ENCODE peak calls at places on chromosomes 7 and 10, in six cellular contexts. One of them, this sample, is unnamed.

GRCh38 chr10:32980558-32981468 is 22.8 kb upstream of the ITGB1 start:
- DNase-seq in NB4: peak
- DNase-seq in PC-3: peak
- DNase-seq in WTC11: peak
- DNase-seq in GM20000: peak
- DNase-seq in CD8-positive, alpha-beta T cell: peak
- DNase-seq in this sample: peak

GRCh38 chr7:145582742-145583303 is 533.8 kb upstream of the CNTNAP2 start:
- DNase-seq in NB4: no peak
- DNase-seq in WTC11: no peak
- DNase-seq in PC-3: peak
- DNase-seq in GM20000: no peak
- DNase-seq in CD8-positive, alpha-beta T cell: no peak
- DNase-seq in this sample: no peak

GRCh38 chr7:72336887-72337821 is 75.0 kb downstream of the CALN1 start:
- DNase-seq in PC-3: no peak
- DNase-seq in WTC11: peak
- DNase-seq in CD8-positive, alpha-beta T cell: no peak
- DNase-seq in NB4: no peak
- DNase-seq in GM20000: no peak
- DNase-seq in this sample: no peak

GRCh38 chr7:7408001-7408770 is 127.5 kb downstream of the COL28A1 start:
- DNase-seq in CD8-positive, alpha-beta T cell: no peak
- DNase-seq in WTC11: no peak
- DNase-seq in NB4: no peak
- DNase-seq in PC-3: peak
- DNase-seq in GM20000: no peak
- DNase-seq in this sample: no peak

GRCh38 chr10:13099666-13100348 is at the start of gene OPTN:
- DNase-seq in GM20000: peak
- DNase-seq in CD8-positive, alpha-beta T cell: peak
- DNase-seq in PC-3: peak
- DNase-seq in NB4: peak
- DNase-seq in WTC11: peak
- DNase-seq in this sample: peak

GRCh38 chr7:64183126-64183742 is 23.8 kb upstream of the ZNF735 start:
- DNase-seq in WTC11: no peak
- DNase-seq in NB4: peak
- DNase-seq in PC-3: no peak
- DNase-seq in CD8-positive, alpha-beta T cell: peak
- DNase-seq in GM20000: no peak
- DNase-seq in this sample: no peak

GRCh38 chr7:147879116-147879750 is 711.3 kb upstream of the C7orf33 start:
- DNase-seq in NB4: no peak
- DNase-seq in PC-3: peak
- DNase-seq in WTC11: no peak
- DNase-seq in GM20000: no peak
- DNase-seq in CD8-positive, alpha-beta T cell: no peak
- DNase-seq in this sample: no peak

GRCh38 chr7:32379486-32380115 is 110.6 kb downstream of the LSM5 start:
- DNase-seq in WTC11: no peak
- DNase-seq in CD8-positive, alpha-beta T cell: no peak
- DNase-seq in GM20000: no peak
- DNase-seq in NB4: no peak
- DNase-seq in PC-3: no peak
- DNase-seq in this sample: no peak

GRCh38 chr7:111486472-111487142 is 75.7 kb downstream of the IMMP2L start:
- DNase-seq in CD8-positive, alpha-beta T cell: no peak
- DNase-seq in GM20000: peak
- DNase-seq in WTC11: no peak
- DNase-seq in PC-3: peak
- DNase-seq in NB4: peak
- DNase-seq in this sample: no peak

GRCh38 chr7:110612680-110613079 is 478.2 kb upstream of the LRRN3 start:
- DNase-seq in WTC11: no peak
- DNase-seq in CD8-positive, alpha-beta T cell: no peak
- DNase-seq in NB4: no peak
- DNase-seq in PC-3: no peak
- DNase-seq in GM20000: no peak
- DNase-seq in this sample: no peak

GRCh38 chr10:79299397-79300370 is 47.6 kb upstream of the PPIF start:
- DNase-seq in WTC11: no peak
- DNase-seq in PC-3: peak
- DNase-seq in NB4: no peak
- DNase-seq in GM20000: no peak
- DNase-seq in CD8-positive, alpha-beta T cell: no peak
- DNase-seq in this sample: no peak

GRCh38 chr10:24128066-24128751 is 80.7 kb upstream of the KIAA1217 start:
- DNase-seq in NB4: no peak
- DNase-seq in PC-3: no peak
- DNase-seq in WTC11: no peak
- DNase-seq in CD8-positive, alpha-beta T cell: no peak
- DNase-seq in GM20000: no peak
- DNase-seq in this sample: peak

GRCh38 chr10:96025566-96025965 is 17.8 kb upstream of the CCNJ start:
- DNase-seq in GM20000: peak
- DNase-seq in PC-3: peak
- DNase-seq in CD8-positive, alpha-beta T cell: no peak
- DNase-seq in WTC11: peak
- DNase-seq in NB4: peak
- DNase-seq in this sample: no peak

DNA sequence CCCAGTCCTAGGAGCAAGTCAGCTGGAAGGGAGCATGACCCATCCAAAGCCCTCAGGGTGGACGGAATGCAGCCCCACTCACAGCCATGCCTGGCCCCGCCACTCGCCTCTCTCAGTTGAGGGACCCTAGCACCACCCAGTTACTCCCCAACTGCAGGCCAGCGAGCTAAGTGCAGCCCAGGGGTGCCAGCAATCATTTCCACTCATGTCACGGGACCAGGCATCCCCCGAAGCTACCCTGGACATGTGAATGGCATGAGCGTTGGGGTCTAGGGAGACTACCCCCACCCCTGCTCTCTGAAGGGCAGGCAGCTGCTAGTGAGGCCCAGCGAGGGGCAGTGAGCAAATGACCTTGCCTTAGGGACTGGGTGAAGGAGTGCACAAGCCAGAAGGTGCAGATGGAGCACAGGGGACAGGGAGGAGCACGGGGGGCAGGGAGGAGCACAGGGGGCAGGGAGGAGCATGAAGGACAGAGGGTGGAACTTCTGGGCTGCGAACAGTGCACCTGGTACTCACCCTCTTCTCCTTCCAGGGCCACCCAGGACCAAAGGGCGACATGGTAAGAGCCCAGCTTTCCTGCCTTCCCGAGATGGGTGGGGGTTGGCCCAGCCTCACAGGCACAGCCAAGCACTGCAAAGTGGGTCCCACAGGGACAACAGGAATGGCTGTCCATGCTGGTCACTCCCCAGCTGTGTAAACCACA is 87.3 kb downstream of the COL13A1 start:
- DNase-seq in WTC11: no peak
- DNase-seq in PC-3: no peak
- DNase-seq in GM20000: no peak
- DNase-seq in NB4: no peak
- DNase-seq in CD8-positive, alpha-beta T cell: no peak
- DNase-seq in this sample: no peak
- TF ChIP-seq CTCF in WTC11: no peak
- TF ChIP-seq CTCF in PC-3: no peak
- TF ChIP-seq CTCF in GM20000: no peak
- TF ChIP-seq CTCF in NB4: no peak
- TF ChIP-seq CTCF in CD8-positive, alpha-beta T cell: no peak
- TF ChIP-seq CTCF in this sample: no peak

GRCh38 chr7:15197359-15197977 is 294.9 kb upstream of the DGKB start:
- DNase-seq in GM20000: no peak
- DNase-seq in NB4: no peak
- DNase-seq in PC-3: no peak
- DNase-seq in CD8-positive, alpha-beta T cell: no peak
- DNase-seq in WTC11: no peak
- DNase-seq in this sample: no peak

DNA sequence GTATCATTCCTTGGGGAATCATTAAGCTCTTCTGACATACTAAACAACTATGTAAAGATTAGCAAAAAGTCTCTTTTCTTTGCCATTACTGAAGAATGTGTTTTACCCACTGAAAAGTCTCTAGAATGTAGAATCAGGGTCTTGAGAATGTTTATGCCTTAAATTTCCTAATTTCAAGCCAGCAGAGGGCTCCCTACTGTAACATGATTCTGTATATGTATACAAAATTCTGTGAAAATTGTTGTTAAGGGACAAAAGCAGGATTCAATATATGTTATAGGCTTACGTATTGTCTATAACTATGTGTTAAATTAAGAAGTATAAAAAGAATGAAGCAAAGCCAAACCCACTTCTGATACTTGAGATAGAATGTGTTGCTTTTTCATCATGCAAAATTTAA is 296.9 kb upstream of the DGKB start:
- DNase-seq in WTC11: no peak
- DNase-seq in GM20000: no peak
- DNase-seq in CD8-positive, alpha-beta T cell: no peak
- DNase-seq in NB4: peak
- DNase-seq in PC-3: peak
- DNase-seq in this sample: no peak
- TF ChIP-seq CTCF in WTC11: no peak
- TF ChIP-seq CTCF in GM20000: peak
- TF ChIP-seq CTCF in CD8-positive, alpha-beta T cell: no peak
- TF ChIP-seq CTCF in NB4: peak
- TF ChIP-seq CTCF in PC-3: peak
- TF ChIP-seq CTCF in this sample: peak

GRCh38 chr7:158284617-158285382 is 302.8 kb downstream of the PTPRN2 start:
- DNase-seq in NB4: no peak
- DNase-seq in CD8-positive, alpha-beta T cell: no peak
- DNase-seq in GM20000: no peak
- DNase-seq in PC-3: no peak
- DNase-seq in WTC11: no peak
- DNase-seq in this sample: no peak

GRCh38 chr7:158282461-158283001 is 305.1 kb downstream of the PTPRN2 start:
- DNase-seq in GM20000: no peak
- DNase-seq in CD8-positive, alpha-beta T cell: no peak
- DNase-seq in PC-3: no peak
- DNase-seq in WTC11: no peak
- DNase-seq in NB4: no peak
- DNase-seq in this sample: no peak

GRCh38 chr7:158283016-158283974 is 304.3 kb downstream of the PTPRN2 start:
- DNase-seq in WTC11: no peak
- DNase-seq in PC-3: no peak
- DNase-seq in CD8-positive, alpha-beta T cell: no peak
- DNase-seq in NB4: no peak
- DNase-seq in GM20000: no peak
- DNase-seq in this sample: no peak

GRCh38 chr7:158285383-158285770 is 302.2 kb downstream of the PTPRN2 start:
- DNase-seq in PC-3: no peak
- DNase-seq in WTC11: no peak
- DNase-seq in NB4: no peak
- DNase-seq in CD8-positive, alpha-beta T cell: no peak
- DNase-seq in GM20000: no peak
- DNase-seq in this sample: no peak

DNA sequence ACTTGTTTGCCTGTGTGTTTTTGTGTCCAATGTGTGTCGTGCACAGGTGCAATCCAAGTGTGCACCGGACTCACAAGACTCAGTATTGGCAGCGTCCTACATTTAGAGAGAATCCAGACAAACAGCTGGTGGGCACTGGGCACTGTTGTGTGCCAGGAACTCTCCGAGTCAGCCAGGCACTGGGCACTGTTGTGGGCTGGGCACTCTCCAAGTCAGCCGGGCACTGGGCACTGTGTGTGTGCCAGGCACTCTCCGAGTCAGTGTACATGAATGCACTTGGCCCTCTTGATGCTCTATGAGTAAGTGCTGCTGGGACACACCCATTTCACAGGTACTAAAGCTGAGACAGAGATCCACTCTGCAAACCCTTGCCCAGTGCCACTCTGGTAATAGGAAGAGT is 303.5 kb downstream of the PTPRN2 start:
- DNase-seq in NB4: no peak
- DNase-seq in GM20000: no peak
- DNase-seq in WTC11: no peak
- DNase-seq in CD8-positive, alpha-beta T cell: no peak
- DNase-seq in PC-3: peak
- DNase-seq in this sample: no peak
- TF ChIP-seq CTCF in NB4: no peak
- TF ChIP-seq CTCF in GM20000: no peak
- TF ChIP-seq CTCF in WTC11: no peak
- TF ChIP-seq CTCF in CD8-positive, alpha-beta T cell: no peak
- TF ChIP-seq CTCF in PC-3: no peak
- TF ChIP-seq CTCF in this sample: no peak

GRCh38 chr10:122128357-122128756 is 139.4 kb downstream of the TACC2 start:
- DNase-seq in PC-3: no peak
- DNase-seq in NB4: no peak
- DNase-seq in CD8-positive, alpha-beta T cell: no peak
- DNase-seq in GM20000: no peak
- DNase-seq in WTC11: no peak
- DNase-seq in this sample: no peak
- TF ChIP-seq CTCF in PC-3: no peak
- TF ChIP-seq CTCF in NB4: no peak
- TF ChIP-seq CTCF in CD8-positive, alpha-beta T cell: no peak
- TF ChIP-seq CTCF in GM20000: no peak
- TF ChIP-seq CTCF in WTC11: no peak
- TF ChIP-seq CTCF in this sample: no peak

GRCh38 chr10:4561301-4561700 is 264.7 kb upstream of the AKR1E2 start:
- DNase-seq in PC-3: no peak
- DNase-seq in NB4: no peak
- DNase-seq in GM20000: no peak
- DNase-seq in CD8-positive, alpha-beta T cell: no peak
- DNase-seq in WTC11: no peak
- DNase-seq in this sample: no peak
- TF ChIP-seq CTCF in PC-3: no peak
- TF ChIP-seq CTCF in NB4: no peak
- TF ChIP-seq CTCF in GM20000: no peak
- TF ChIP-seq CTCF in CD8-positive, alpha-beta T cell: no peak
- TF ChIP-seq CTCF in WTC11: no peak
- TF ChIP-seq CTCF in this sample: no peak

GRCh38 chr7:37448057-37448636 is 517 bp downstream of the ELMO1 start:
- DNase-seq in PC-3: no peak
- DNase-seq in WTC11: peak
- DNase-seq in CD8-positive, alpha-beta T cell: peak
- DNase-seq in NB4: no peak
- DNase-seq in GM20000: peak
- DNase-seq in this sample: no peak

GRCh38 chr7:37450035-37450434 is 1.4 kb upstream of the ELMO1 start:
- DNase-seq in NB4: no peak
- DNase-seq in WTC11: no peak
- DNase-seq in CD8-positive, alpha-beta T cell: no peak
- DNase-seq in PC-3: no peak
- DNase-seq in GM20000: no peak
- DNase-seq in this sample: no peak

GRCh38 chr7:37449621-37450020 is 957 bp upstream of the ELMO1 start:
- DNase-seq in GM20000: no peak
- DNase-seq in WTC11: no peak
- DNase-seq in CD8-positive, alpha-beta T cell: no peak
- DNase-seq in NB4: no peak
- DNase-seq in PC-3: no peak
- DNase-seq in this sample: no peak

GRCh38 chr7:37446371-37446770 is 2.3 kb downstream of the ELMO1 start:
- DNase-seq in PC-3: no peak
- DNase-seq in NB4: peak
- DNase-seq in CD8-positive, alpha-beta T cell: no peak
- DNase-seq in GM20000: no peak
- DNase-seq in WTC11: no peak
- DNase-seq in this sample: no peak

GRCh38 chr7:37448637-37449331 is at the start of gene ELMO1:
- DNase-seq in CD8-positive, alpha-beta T cell: peak
- DNase-seq in NB4: peak
- DNase-seq in GM20000: peak
- DNase-seq in WTC11: peak
- DNase-seq in PC-3: peak
- DNase-seq in this sample: peak
- TF ChIP-seq CTCF in CD8-positive, alpha-beta T cell: peak
- TF ChIP-seq CTCF in NB4: peak
- TF ChIP-seq CTCF in GM20000: no peak
- TF ChIP-seq CTCF in WTC11: peak
- TF ChIP-seq CTCF in PC-3: peak
- TF ChIP-seq CTCF in this sample: peak